ENCODE peak calls at places on chromosomes 1 and 21, in nine cellular contexts. T is ovary; D is cardiac fibroblast; V is GM12891; K is KBM-7; S is non-pigmented ciliary epithelial cell; A is HTR-8/SVneo; C is posterior cingulate gyrus; M is stimulated activated CD8-positive, alpha-beta memory T cell treated with anti-CD3 and anti-CD28 coated beads, Interleukin-7, amount 100 ng/mL, for 1 hour. N is an unnamed sample.

GRCh38 chr1:166925791-166926483 is 49.4 kb downstream of the ILDR2 start:
- DNase-seq in T (no peak), D (peak), V (no peak), K (no peak), S (no peak), A (peak), C (no peak), M (no peak), N (no peak)

GRCh38 chr1:83554174-83554573 is 444.8 kb downstream of the TTLL7 start:
- DNase-seq in T (no peak), D (no peak), V (no peak), K (no peak), S (no peak), A (no peak), C (no peak), M (no peak), N (no peak)

GRCh38 chr1:77652970-77653516 is 29.4 kb downstream of the ZZZ3 start:
- DNase-seq in T (no peak), D (no peak), V (no peak), K (no peak), S (no peak), A (no peak), C (no peak), M (no peak), N (no peak)

GRCh38 chr21:16081304-16081703 is 351.5 kb downstream of the USP25 start:
- DNase-seq in T (no peak), D (no peak), V (no peak), K (no peak), S (no peak), A (no peak), C (no peak), M (no peak), N (no peak)

GRCh38 chr1:8089535-8090228 is 63.6 kb upstream of the ERRFI1 start:
- DNase-seq in T (no peak), D (peak), V (no peak), K (no peak), S (no peak), A (no peak), C (no peak), M (no peak), N (no peak)

GRCh38 chr1:224407546-224408293 is 26.9 kb downstream of the WDR26 start:
- DNase-seq in T (no peak), D (peak), V (no peak), K (no peak), S (no peak), A (no peak), C (no peak), M (no peak), N (no peak)

GRCh38 chr1:84851839-84852238 is 41.2 kb downstream of the LPAR3 start:
- DNase-seq in T (no peak), D (peak), V (no peak), K (no peak), S (peak), A (peak), C (no peak), M (no peak), N (no peak)

GRCh38 chr1:4975856-4976255 is 321.4 kb downstream of the AJAP1 start:
- DNase-seq in T (no peak), D (no peak), V (no peak), K (no peak), S (no peak), A (no peak), C (no peak), M (no peak), N (no peak)

GRCh38 chr21:36788116-36788515 is 89.2 kb downstream of the SIM2 start:
- DNase-seq in T (no peak), D (no peak), V (no peak), K (peak), S (no peak), A (peak), C (no peak), M (no peak), N (no peak)

GRCh38 chr1:160346953-160347352 is 3.8 kb downstream of the NCSTN start:
- DNase-seq in T (no peak), D (no peak), V (no peak), K (peak), S (no peak), A (no peak), C (no peak), M (no peak), N (no peak)

GRCh38 chr1:217907504-217907903 is 276.4 kb downstream of the SPATA17 start:
- DNase-seq in T (no peak), D (peak), V (no peak), K (no peak), S (no peak), A (no peak), C (no peak), M (no peak), N (no peak)

GRCh38 chr1:66292944-66293343 is 241.0 kb upstream of the SGIP1 start:
- DNase-seq in T (no peak), D (no peak), V (no peak), K (no peak), S (no peak), A (no peak), C (peak), M (no peak), N (no peak)

GRCh38 chr1:21926814-21927530 is 10.1 kb downstream of the HSPG2 start:
- DNase-seq in T (peak), D (no peak), V (no peak), K (no peak), S (no peak), A (no peak), C (no peak), M (no peak), N (peak)